ENCODE peak calls at places on chromosomes 1 and 21, in seven cellular contexts. E is K562, J is GM23338, M is HepG2, H is HCT116, G is GM12878, Z is endothelial cell of umbilical vein. L is an unnamed sample.

GRCh38 chr1:37410815-37411214 is 63.6 kb upstream of the ZC3H12A start:
- DNase-seq in E (peak; percentile 63), J (peak; percentile 91), M (peak; percentile 9), H (no peak), G (no peak), Z (peak; percentile 4), L (no peak)

GRCh38 chr1:84834419-84835064 is 58.5 kb downstream of the LPAR3 start:
- DNase-seq in E (no peak), J (no peak), M (no peak), H (no peak), G (no peak), Z (peak; percentile 62), L (no peak)

GRCh38 chr1:161196521-161197451 is 2.1 kb downstream of the ADAMTS4 start:
- DNase-seq in E (no peak), J (peak; percentile 54), M (no peak), H (no peak), G (no peak), Z (peak; percentile 39), L (no peak)

GRCh38 chr1:52635321-52636089 is 2.5 kb downstream of the SHISAL2A start:
- DNase-seq in E (peak; percentile 4), J (no peak), M (no peak), H (no peak), G (no peak), Z (no peak), L (no peak)

GRCh38 chr1:240122639-240123604 is 31.2 kb downstream of the FMN2 start:
- DNase-seq in E (no peak), J (peak; percentile 35), M (peak; percentile 1), H (no peak), G (no peak), Z (no peak), L (no peak)

GRCh38 chr1:107139833-107140702 is 771 bp upstream of the NTNG1 start:
- DNase-seq in E (no peak), J (peak; percentile 86), M (no peak), H (no peak), G (no peak), Z (peak; percentile 3), L (no peak)

GRCh38 chr1:12851779-12852178 is 3.3 kb upstream of the HNRNPCL1 start:
- DNase-seq in E (no peak), J (no peak), M (no peak), H (peak; percentile 41), G (no peak), Z (no peak), L (no peak)

GRCh38 chr1:87136607-87137341 is 191.9 kb upstream of the LMO4 start:
- DNase-seq in E (no peak), J (no peak), M (no peak), H (no peak), G (no peak), Z (no peak), L (no peak)

GRCh38 chr1:41455479-41456271 is 28.8 kb downstream of the EDN2 start:
- DNase-seq in E (no peak), J (no peak), M (no peak), H (no peak), G (no peak), Z (no peak), L (no peak)

GRCh38 chr1:36876990-36877389 is 157.3 kb downstream of the GRIK3 start:
- DNase-seq in E (no peak), J (no peak), M (no peak), H (no peak), G (no peak), Z (no peak), L (no peak)

GRCh38 chr21:45019887-45020537 is 54.4 kb upstream of the ADARB1 start:
- DNase-seq in E (no peak), J (no peak), M (no peak), H (no peak), G (no peak), Z (no peak), L (no peak)

GRCh38 chr21:38505654-38506523 is 7.6 kb upstream of the ERG start:
- DNase-seq in E (peak; percentile 31), J (peak; percentile 82), M (peak; percentile 62), H (peak; percentile 42), G (no peak), Z (peak; percentile 93), L (peak; percentile 40)

GRCh38 chr1:15180189-15180588 is 26.6 kb downstream of the TMEM51 start:
- DNase-seq in E (no peak), J (no peak), M (no peak), H (no peak), G (no peak), Z (no peak), L (no peak)

GRCh38 chr1:21643624-21644023 is 25.5 kb downstream of the RAP1GAP start:
- DNase-seq in E (no peak), J (no peak), M (no peak), H (no peak), G (no peak), Z (no peak), L (no peak)

GRCh38 chr21:44496900-44497550 is 41.7 kb downstream of the LRRC3 start:
- DNase-seq in E (no peak), J (no peak), M (no peak), H (no peak), G (no peak), Z (no peak), L (no peak)

GRCh38 chr1:6424000-6424565 is 493 bp upstream of the ESPN start:
- DNase-seq in E (no peak), J (peak; percentile 78), M (no peak), H (no peak), G (no peak), Z (no peak), L (no peak)

GRCh38 chr1:87950369-87950768 is 621.7 kb downstream of the LMO4 start:
- DNase-seq in E (no peak), J (no peak), M (no peak), H (no peak), G (no peak), Z (peak; percentile 42), L (no peak)

GRCh38 chr21:28727809-28728208 is 264.9 kb downstream of the LTN1 start:
- DNase-seq in E (no peak), J (no peak), M (no peak), H (no peak), G (no peak), Z (no peak), L (no peak)

GRCh38 chr21:45004481-45005263 is 64.8 kb downstream of the SLX9 start:
- DNase-seq in E (no peak), J (no peak), M (no peak), H (no peak), G (no peak), Z (peak; percentile 42), L (no peak)

GRCh38 chr1:117591248-117591647 is 14.6 kb upstream of the TENT5C start:
- DNase-seq in E (no peak), J (no peak), M (no peak), H (no peak), G (no peak), Z (no peak), L (no peak)

GRCh38 chr1:226985239-226985838 is 45.2 kb downstream of the COQ8A start:
- DNase-seq in E (no peak), J (no peak), M (no peak), H (no peak), G (no peak), Z (no peak), L (no peak)

GRCh38 chr1:16484931-16485330 is 29.2 kb downstream of the RNU1-1 start:
- DNase-seq in E (no peak), J (no peak), M (no peak), H (no peak), G (no peak), Z (no peak), L (no peak)

GRCh38 chr1:109185357-109185756 is 28.4 kb upstream of the SARS1 start:
- DNase-seq in E (no peak), J (no peak), M (no peak), H (no peak), G (no peak), Z (no peak), L (no peak)
- TF ChIP-seq EZH2 in E (no peak), J (no peak), M (no peak), H (no peak), G (no peak), Z (no peak), L (no peak)

GRCh38 chr1:203703586-203703985 is 61.4 kb upstream of the LAX1 start:
- DNase-seq in E (no peak), J (no peak), M (no peak), H (no peak), G (no peak), Z (no peak), L (no peak)

GRCh38 chr1:203700901-203701300 is 64.1 kb upstream of the LAX1 start:
- DNase-seq in E (no peak), J (no peak), M (no peak), H (no peak), G (no peak), Z (no peak), L (no peak)

GRCh38 chr1:203701606-203702005 is 63.4 kb upstream of the LAX1 start:
- DNase-seq in E (no peak), J (no peak), M (no peak), H (no peak), G (no peak), Z (no peak), L (no peak)

GRCh38 chr1:203704120-203704519 is 60.9 kb upstream of the LAX1 start:
- DNase-seq in E (no peak), J (no peak), M (no peak), H (no peak), G (no peak), Z (no peak), L (no peak)

DNA sequence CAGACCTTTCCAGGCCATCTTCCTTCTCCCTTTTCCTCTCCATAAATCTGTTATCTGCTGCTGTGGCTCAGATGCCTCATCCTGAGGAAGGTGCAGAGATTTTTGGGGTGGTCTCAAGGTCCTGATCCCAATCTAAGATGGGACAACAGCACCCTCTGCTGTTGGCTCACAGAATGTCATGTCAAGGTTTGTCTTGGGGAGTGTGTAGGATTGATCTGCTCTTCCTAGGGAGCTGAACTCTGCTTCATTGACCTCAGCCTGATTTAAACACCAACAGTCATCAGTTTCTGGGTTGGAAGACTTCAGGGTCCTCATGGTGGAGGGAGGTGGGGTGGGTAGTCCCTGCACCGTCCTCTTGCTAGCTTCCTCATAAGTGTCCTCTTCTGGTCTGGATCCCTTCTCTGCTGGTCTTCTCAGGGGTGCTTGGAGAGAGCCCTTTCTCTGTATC is 62.8 kb upstream of the LAX1 start:
- DNase-seq in E (peak; percentile 81), J (peak; percentile 86), M (peak; percentile 36), H (peak; percentile 35), G (peak; percentile 40), Z (peak; percentile 62), L (peak; percentile 20)
- H3K27ac ChIP-seq in E (no peak overlapping the region), J (no peak overlapping the region), M (no peak overlapping the region), H (no peak overlapping the region), G (no peak overlapping the region), Z (no peak overlapping the region), L (no peak overlapping the region)

DNA sequence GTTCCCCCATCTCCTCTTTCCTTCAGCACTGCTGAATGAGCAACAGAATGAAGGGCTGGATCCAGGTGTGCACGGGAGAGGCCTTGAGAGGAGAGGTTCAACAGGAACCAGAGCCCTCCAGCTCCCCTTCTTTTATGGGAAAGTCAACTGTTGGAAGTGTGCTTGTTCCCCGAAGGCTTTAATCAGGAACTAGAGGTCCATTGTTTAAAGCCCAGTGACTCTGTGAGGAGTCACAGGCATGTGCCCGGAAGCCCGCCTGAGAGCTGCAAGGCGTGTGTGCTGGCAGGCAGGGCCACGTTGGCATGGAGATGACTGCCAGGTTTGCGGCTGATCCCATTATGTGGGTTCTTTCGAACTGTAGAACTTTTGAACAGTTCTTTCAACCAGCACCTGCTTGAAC is 3.2 kb downstream of the BACE2 start:
- DNase-seq in E (no peak), J (no peak), M (no peak), H (no peak), G (no peak), Z (peak; percentile 69), L (no peak)
- TF ChIP-seq POLR2AphosphoS5 in E (no peak), J (no peak), M (no peak), H (no peak), G (no peak), Z (no peak), L (no peak)

GRCh38 chr1:31238986-31239613 is 587 bp downstream of the NKAIN1 start:
- DNase-seq in E (no peak), J (peak; percentile 81), M (no peak), H (no peak), G (no peak), Z (peak; percentile 21), L (no peak)
- TF ChIP-seq EZH2 in E (no peak), J (no peak), M (no peak), H (no peak), G (no peak), Z (peak; percentile 77), L (no peak)